ENCODE peak calls at places on chromosomes 13 and 19, in four cellular contexts. G is neural progenitor cell, I is upper lobe of right lung, S is GM12864. J is an unnamed sample.

GRCh38 chr19:38648789-38649304 is 1.4 kb downstream of the ACTN4 start:
- DNase-seq in G (peak; percentile 40), S (no peak), I (no peak), J (no peak)

GRCh38 chr19:1238373-1239303 is 833 bp upstream of the CBARP start:
- DNase-seq in S (no peak), I (peak; percentile 65), G (no peak), J (no peak)

GRCh38 chr13:42367836-42368235 is 95.9 kb downstream of the AKAP11 start:
- DNase-seq in G (no peak), I (no peak), S (no peak), J (no peak)

GRCh38 chr13:35475960-35476943 is at the start of gene MAB21L1:
- DNase-seq in G (peak; percentile 81), I (no peak), S (no peak), J (peak; percentile 22)

GRCh38 chr13:84563611-84564010 is 681.3 kb upstream of the SLITRK1 start:
- DNase-seq in G (no peak), I (no peak), S (no peak), J (no peak)

GRCh38 chr13:106573279-106573831 is 5.4 kb upstream of the ARGLU1 start:
- DNase-seq in I (no peak), S (no peak), G (no peak), J (no peak)

GRCh38 chr13:72185756-72186155 is 318.8 kb upstream of the DACH1 start:
- DNase-seq in I (no peak), S (no peak), G (no peak), J (no peak)

GRCh38 chr19:42628411-42629135 is 33.8 kb upstream of the CEACAM8 start:
- DNase-seq in G (no peak), S (no peak), I (no peak), J (peak; percentile 59)

GRCh38 chr19:13884726-13885591 is 8.0 kb downstream of the NANOS3 start:
- DNase-seq in G (no peak), I (no peak), S (no peak), J (no peak)

GRCh38 chr13:42049454-42049780 is 969 bp downstream of the DGKH start:
- DNase-seq in I (no peak), S (no peak), G (no peak), J (peak; percentile 56)

GRCh38 chr19:39352549-39353285 is 10.5 kb downstream of the SAMD4B start:
- DNase-seq in I (no peak), G (no peak), S (no peak), J (no peak)

GRCh38 chr19:35890113-35890650 is 10.2 kb downstream of the NFKBID start:
- DNase-seq in S (no peak), I (no peak), G (no peak), J (no peak)

GRCh38 chr19:33683881-33684549 is 62.3 kb downstream of the CHST8 start:
- DNase-seq in G (peak; percentile 94), I (peak; percentile 67), S (no peak), J (peak; percentile 16)

GRCh38 chr13:107117327-107118012 is 549.5 kb upstream of the ARGLU1 start:
- DNase-seq in S (no peak), I (no peak), G (no peak), J (no peak)

GRCh38 chr19:11560404-11560988 is 1.5 kb upstream of the ELOF1 start:
- DNase-seq in I (no peak), S (peak; percentile 91), G (peak; percentile 91), J (peak; percentile 80)

GRCh38 chr13:113970810-113971470 is 2.9 kb downstream of the C13orf46 start:
- DNase-seq in S (no peak), G (no peak), I (peak; percentile 87), J (no peak)

GRCh38 chr13:78060966-78061365 is 142.3 kb upstream of the EDNRB start:
- DNase-seq in I (no peak), G (no peak), S (no peak), J (no peak)

GRCh38 chr13:113901231-113901630 is 37.4 kb upstream of the GAS6 start:
- DNase-seq in G (no peak), I (no peak), S (no peak), J (no peak)

GRCh38 chr19:46481947-46482346 is 10.6 kb upstream of the PNMA8A start:
- DNase-seq in G (no peak), S (no peak), I (no peak), J (no peak)

GRCh38 chr19:45469835-45470146 is 2.0 kb downstream of the FOSB start:
- DNase-seq in G (no peak), I (no peak), S (peak; percentile 60), J (peak; percentile 91)

GRCh38 chr13:36531746-36532486 is 99.6 kb downstream of the CCNA1 start:
- DNase-seq in S (no peak), I (no peak), G (no peak), J (no peak)

GRCh38 chr13:36530861-36531590 is 98.7 kb downstream of the CCNA1 start:
- DNase-seq in S (no peak), I (no peak), G (no peak), J (no peak)

GRCh38 chr13:36530050-36530789 is 97.9 kb downstream of the CCNA1 start:
- DNase-seq in G (peak; percentile 29), S (no peak), I (peak; percentile 64), J (no peak)

GRCh38 chr13:36528105-36528504 is 95.8 kb downstream of the CCNA1 start:
- DNase-seq in I (no peak), S (no peak), G (no peak), J (no peak)

GRCh38 chr13:36526897-36527296 is 94.6 kb downstream of the CCNA1 start:
- DNase-seq in I (peak; percentile 71), S (no peak), G (no peak), J (no peak)
- TF ChIP-seq CTCF in I (no peak), S (no peak), G (no peak), J (no peak)

DNA sequence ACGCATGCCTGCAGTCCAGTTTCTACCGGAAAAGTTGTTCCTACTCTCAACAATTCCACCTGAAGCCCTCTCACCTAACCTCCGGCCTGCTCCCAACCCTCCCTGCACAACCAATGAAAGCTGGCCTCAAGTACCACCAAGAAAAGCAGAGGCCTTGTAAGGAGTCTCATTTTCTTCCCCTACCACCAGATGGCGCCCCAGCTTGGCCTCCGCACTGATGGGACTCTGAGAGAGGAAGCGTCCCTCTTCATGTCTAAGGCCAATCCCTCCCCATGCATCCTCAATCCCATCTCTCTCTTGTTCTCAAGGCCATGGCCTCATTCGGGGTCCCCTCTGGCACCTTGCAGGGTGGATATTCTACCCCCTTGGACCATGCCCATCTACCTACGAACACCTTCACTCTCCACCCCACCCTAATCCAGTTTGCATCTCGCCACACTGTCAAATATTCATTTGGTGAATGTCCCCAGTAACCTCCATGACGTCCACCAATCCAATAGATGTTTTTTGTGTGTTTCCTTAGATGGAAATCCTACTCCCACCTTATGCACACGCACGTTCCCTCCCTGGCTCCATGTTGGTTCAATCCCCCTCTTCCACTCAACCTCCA is 412.8 kb downstream of the ZNF536 start:
- DNase-seq in I (peak; percentile 77), G (peak; percentile 55), S (no peak), J (peak; percentile 74)
- TF ChIP-seq CTCF in I (peak; percentile 72), G (peak; percentile 70), S (peak; percentile 76), J (peak; percentile 38)

DNA sequence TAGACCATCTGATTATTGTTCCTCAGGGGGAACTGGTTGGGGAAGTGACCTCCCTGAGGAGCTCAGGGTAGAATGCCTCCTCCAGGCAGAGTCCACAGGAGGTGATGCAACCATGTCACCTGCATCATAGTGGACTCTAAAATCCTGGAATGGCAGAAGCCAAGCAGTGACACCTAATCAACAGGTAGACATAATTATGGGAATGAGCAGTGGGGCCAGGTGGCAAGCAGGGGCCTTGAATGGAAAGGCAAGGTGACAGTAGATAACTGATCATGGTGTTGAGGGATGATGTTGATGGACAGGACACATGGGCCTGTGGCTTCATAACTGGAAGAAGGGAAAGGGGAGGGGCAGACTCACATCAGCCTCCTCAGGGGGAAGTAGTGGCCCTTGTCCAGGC is 27.3 kb upstream of the IRS2 start:
- DNase-seq in S (no peak), I (no peak), G (no peak), J (no peak)
- TF ChIP-seq CTCF in S (no peak), I (no peak), G (no peak), J (no peak)

GRCh38 chr13:94548382-94549240 is 47.3 kb downstream of the TGDS start:
- DNase-seq in I (peak; percentile 80), S (peak; percentile 26), G (peak; percentile 82), J (peak; percentile 63)
- TF ChIP-seq CTCF in I (peak; percentile 27), S (no peak), G (peak; percentile 41), J (no peak)

J was measured in activated CD8-positive, alpha-beta T cell treated with anti-CD3 and anti-CD28 coated beads for 36 hours.